ENCODE peak calls at places on chromosomes 6 and 20, in six cellular contexts. W, O, C, G, Z and E are unnamed samples. For H3K4me1, the result is how much of the 10 kb centered on the place peaks cover.

GRCh38 chr20:34771680-34772081 is 53.8 kb downstream of the NCOA6 start:
- DNase-seq in W (no peak), O (no peak), C (no peak), G (no peak), Z (no peak), E (no peak)

GRCh38 chr6:125310994-125311649 is 9.4 kb upstream of the HDDC2 start:
- DNase-seq in W (peak), O (no peak), C (no peak), G (peak), Z (no peak), E (peak)

GRCh38 chr6:111087871-111088667 is 766 bp downstream of the SLC16A10 start:
- DNase-seq in W (peak), O (peak), C (no peak), G (no peak), Z (peak), E (peak)

GRCh38 chr20:4513720-4514119 is 208.0 kb upstream of the PRND start:
- DNase-seq in W (peak), O (no peak), C (no peak), G (peak), Z (no peak), E (no peak)

GRCh38 chr6:40685771-40686170 is 98.6 kb upstream of the LRFN2 start:
- DNase-seq in W (no peak), O (peak), C (no peak), G (no peak), Z (no peak), E (no peak)

GRCh38 chr20:50844430-50845100 is 49.7 kb downstream of the BCAS4 start:
- DNase-seq in W (peak), O (no peak), C (no peak), G (peak), Z (peak), E (no peak)

GRCh38 chr20:22452442-22453011 is 131.8 kb downstream of the FOXA2 start:
- DNase-seq in W (no peak), O (no peak), C (no peak), G (no peak), Z (no peak), E (no peak)

GRCh38 chr6:69086689-69087088 is 451.6 kb downstream of the ADGRB3 start:
- DNase-seq in W (no peak), O (no peak), C (no peak), G (no peak), Z (no peak), E (no peak)

GRCh38 chr6:87653074-87653962 is 48.7 kb downstream of the AKIRIN2 start:
- DNase-seq in W (no peak), O (no peak), C (no peak), G (no peak), Z (no peak), E (peak)

GRCh38 chr20:32037929-32038328 is 14.1 kb upstream of the HCK start:
- DNase-seq in W (no peak), O (no peak), C (no peak), G (peak), Z (no peak), E (no peak)

GRCh38 chr6:121135425-121135824 is 198.9 kb downstream of the TBC1D32 start:
- DNase-seq in W (no peak), O (no peak), C (no peak), G (no peak), Z (no peak), E (no peak)

GRCh38 chr6:94600648-94601047 is 976.7 kb upstream of the MANEA start:
- DNase-seq in W (no peak), O (no peak), C (no peak), G (no peak), Z (no peak), E (no peak)

GRCh38 chr6:72825265-72825918 is 203.5 kb downstream of the KCNQ5 start:
- DNase-seq in W (peak), O (no peak), C (no peak), G (peak), Z (no peak), E (no peak)

GRCh38 chr6:12162203-12162602 is 128.0 kb upstream of the EDN1 start:
- DNase-seq in W (no peak), O (no peak), C (no peak), G (no peak), Z (no peak), E (no peak)

GRCh38 chr6:19906161-19906560 is 69.0 kb downstream of the ID4 start:
- DNase-seq in W (no peak), O (no peak), C (no peak), G (no peak), Z (no peak), E (no peak)

GRCh38 chr6:69696273-69696672 is 100.5 kb downstream of the LMBRD1 start:
- DNase-seq in W (no peak), O (no peak), C (no peak), G (no peak), Z (no peak), E (no peak)

GRCh38 chr6:40419377-40419776 is 167.8 kb downstream of the LRFN2 start:
- DNase-seq in W (no peak), O (no peak), C (no peak), G (peak), Z (no peak), E (no peak)

GRCh38 chr6:84867521-84867920 is 103.1 kb upstream of the TBX18 start:
- DNase-seq in W (no peak), O (no peak), C (no peak), G (peak), Z (no peak), E (no peak)

GRCh38 chr6:88561974-88562736 is 396.0 kb upstream of the CNR1 start:
- DNase-seq in W (no peak), O (no peak), C (no peak), G (no peak), Z (no peak), E (no peak)

GRCh38 chr6:44041461-44042260 is 85.6 kb downstream of the MRPL14 start:
- DNase-seq in W (peak), O (peak), C (peak), G (peak), Z (no peak), E (no peak)

GRCh38 chr20:34271961-34272360 is 30.7 kb downstream of the ASIP start:
- DNase-seq in W (no peak), O (no peak), C (no peak), G (no peak), Z (no peak), E (no peak)

GRCh38 chr6:168374541-168375071 is 55.0 kb upstream of the DACT2 start:
- DNase-seq in W (no peak), O (no peak), C (peak), G (no peak), Z (no peak), E (no peak)

GRCh38 chr6:133892444-133893323 is 3.8 kb downstream of the TCF21 start:
- DNase-seq in W (no peak), O (no peak), C (no peak), G (no peak), Z (no peak), E (no peak)

GRCh38 chr6:156953478-156954146 is 176.4 kb downstream of the ARID1B start:
- DNase-seq in W (peak), O (no peak), C (no peak), G (peak), Z (peak), E (peak)

GRCh38 chr20:45783656-45784294 is 7.9 kb downstream of the WFDC3 start:
- DNase-seq in W (no peak), O (peak), C (peak), G (no peak), Z (no peak), E (no peak)

GRCh38 chr6:142746524-142746923 is 198.5 kb downstream of the HIVEP2 start:
- DNase-seq in W (peak), O (no peak), C (no peak), G (peak), Z (peak), E (peak)

GRCh38 chr20:43752561-43753301 is 25.9 kb upstream of the GTSF1L start:
- DNase-seq in W (no peak), O (peak), C (no peak), G (no peak), Z (peak), E (no peak)

GRCh38 chr6:143634486-143634885 is 43.3 kb upstream of the PHACTR2 start:
- DNase-seq in W (no peak), O (no peak), C (no peak), G (no peak), Z (no peak), E (no peak)

GRCh38 chr6:160428818-160429744 is 80.9 kb downstream of the SLC22A3 start:
- DNase-seq in W (no peak), O (no peak), C (no peak), G (no peak), Z (no peak), E (no peak)
- H3K4me1 ChIP-seq in W (under half), O (under half), C (half or more), G (under half), Z (under half), E (under half)

GRCh38 chr20:48812600-48813445 is 15.0 kb downstream of the PREX1 start:
- DNase-seq in W (no peak), O (no peak), C (no peak), G (no peak), Z (no peak), E (no peak)

GRCh38 chr20:48814633-48815032 is 13.2 kb downstream of the PREX1 start:
- DNase-seq in W (no peak), O (no peak), C (no peak), G (no peak), Z (no peak), E (no peak)

GRCh38 chr20:48813446-48813747 is 14.4 kb downstream of the PREX1 start:
- DNase-seq in W (peak), O (no peak), C (no peak), G (no peak), Z (no peak), E (no peak)

GRCh38 chr20:48815537-48815936 is 12.3 kb downstream of the PREX1 start:
- DNase-seq in W (no peak), O (no peak), C (no peak), G (no peak), Z (no peak), E (no peak)

DNA sequence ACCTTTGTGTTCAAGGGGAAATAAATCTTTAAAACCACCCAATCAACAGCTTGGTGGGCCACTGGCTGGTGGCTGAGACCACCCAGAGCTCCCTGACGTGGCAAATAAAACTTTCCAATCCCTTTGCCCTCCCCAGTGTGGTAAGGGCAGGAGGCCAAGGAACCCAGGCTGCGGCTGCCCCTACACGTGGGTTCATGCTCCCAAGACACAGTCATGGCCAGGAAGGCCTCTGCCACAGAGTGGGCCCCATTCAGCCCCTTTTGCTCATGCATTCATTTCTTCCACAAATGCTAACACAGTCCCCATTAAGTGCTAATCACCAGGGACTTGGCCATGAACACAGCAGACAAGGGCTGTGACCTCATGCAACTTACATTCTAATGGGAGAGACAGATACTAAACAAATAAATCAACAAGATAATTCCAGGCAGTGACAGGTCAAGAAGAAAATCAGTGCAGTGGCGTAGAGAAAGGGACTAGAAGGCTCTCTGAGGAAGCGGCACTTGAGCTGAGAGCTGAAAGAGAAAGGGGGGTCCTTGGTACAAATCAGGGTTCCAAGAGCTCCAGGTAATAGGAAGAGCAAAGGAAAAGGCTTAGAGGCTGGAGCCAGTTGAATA is 13.8 kb downstream of the PREX1 start:
- DNase-seq in W (no peak), O (no peak), C (no peak), G (no peak), Z (no peak), E (no peak)
- H3K4me1 ChIP-seq in W (under half), O (under half), C (under half), G (under half), Z (half or more), E (under half)

GRCh38 chr6:107613980-107614379 is 124.1 kb downstream of the SOBP start:
- DNase-seq in W (no peak), O (no peak), C (no peak), G (no peak), Z (no peak), E (no peak)
- H3K4me1 ChIP-seq in W (under half), O (under half), C (under half), G (under half), Z (under half), E (under half)

DNA sequence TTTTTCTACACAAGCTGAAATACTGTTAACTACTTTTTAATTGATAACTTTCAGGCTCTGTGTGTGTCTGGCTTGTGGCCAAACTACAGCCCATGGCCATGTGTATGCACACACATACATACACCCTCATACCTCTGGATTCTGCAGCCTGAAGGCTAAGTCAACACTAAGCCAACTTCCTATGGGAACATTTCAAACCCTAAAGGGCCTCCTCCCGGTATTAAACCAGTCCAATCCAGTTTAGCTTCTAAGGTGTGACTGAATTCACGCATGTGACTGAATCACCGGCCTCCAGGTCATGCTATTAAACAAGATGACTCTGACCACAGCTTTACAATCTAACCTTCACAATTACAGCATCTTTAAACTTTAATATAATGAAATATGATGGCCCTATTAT is 20.7 kb upstream of the DST start:
- DNase-seq in W (no peak), O (peak), C (no peak), G (peak), Z (no peak), E (no peak)
- H3K4me1 ChIP-seq in W (under half), O (under half), C (half or more), G (half or more), Z (under half), E (under half)

DNA sequence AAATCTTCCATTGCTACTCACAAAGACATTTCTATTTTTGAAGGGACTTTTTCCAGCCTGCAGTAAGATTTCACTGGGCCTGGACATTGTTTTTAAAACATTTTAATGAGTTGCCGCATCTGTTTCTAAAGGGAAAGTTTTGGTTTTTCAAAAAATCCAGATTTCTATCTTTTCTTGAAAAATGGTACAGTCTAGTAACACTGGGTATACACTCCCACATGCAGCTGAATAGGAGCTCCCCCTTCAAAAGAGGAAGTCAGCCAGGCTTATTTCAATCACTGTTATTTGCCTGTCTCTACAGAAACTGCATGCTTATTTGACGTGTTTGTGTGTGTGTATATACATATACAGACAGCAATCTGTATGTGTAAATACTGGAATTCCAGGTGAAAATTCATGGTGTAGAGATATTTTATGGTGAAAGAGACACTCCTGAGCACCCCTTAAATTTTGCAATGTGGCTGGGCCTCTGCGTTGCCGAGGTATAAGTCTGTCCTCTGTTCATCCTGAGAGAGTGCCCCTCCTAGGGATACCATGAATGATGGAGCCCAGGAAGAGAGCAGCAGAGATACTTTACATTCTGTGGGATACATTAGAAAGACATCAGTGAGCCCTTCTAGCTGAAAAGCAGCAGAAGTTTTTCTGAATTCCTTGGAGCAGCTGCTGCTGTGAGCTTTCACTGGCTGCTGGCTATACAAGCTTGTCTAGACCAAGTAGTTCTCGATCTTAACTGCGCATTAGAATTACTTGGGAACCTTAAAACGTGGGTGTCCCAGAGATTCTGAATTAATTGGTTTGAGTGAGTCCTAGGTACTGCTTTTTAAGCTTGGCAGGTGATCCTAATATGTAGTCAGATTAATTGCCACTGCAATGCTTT is 12.0 kb upstream of the ABRACL start:
- DNase-seq in W (no peak), O (no peak), C (no peak), G (no peak), Z (no peak), E (no peak)
- H3K4me1 ChIP-seq in W (under half), O (under half), C (under half), G (under half), Z (under half), E (under half)

DNA sequence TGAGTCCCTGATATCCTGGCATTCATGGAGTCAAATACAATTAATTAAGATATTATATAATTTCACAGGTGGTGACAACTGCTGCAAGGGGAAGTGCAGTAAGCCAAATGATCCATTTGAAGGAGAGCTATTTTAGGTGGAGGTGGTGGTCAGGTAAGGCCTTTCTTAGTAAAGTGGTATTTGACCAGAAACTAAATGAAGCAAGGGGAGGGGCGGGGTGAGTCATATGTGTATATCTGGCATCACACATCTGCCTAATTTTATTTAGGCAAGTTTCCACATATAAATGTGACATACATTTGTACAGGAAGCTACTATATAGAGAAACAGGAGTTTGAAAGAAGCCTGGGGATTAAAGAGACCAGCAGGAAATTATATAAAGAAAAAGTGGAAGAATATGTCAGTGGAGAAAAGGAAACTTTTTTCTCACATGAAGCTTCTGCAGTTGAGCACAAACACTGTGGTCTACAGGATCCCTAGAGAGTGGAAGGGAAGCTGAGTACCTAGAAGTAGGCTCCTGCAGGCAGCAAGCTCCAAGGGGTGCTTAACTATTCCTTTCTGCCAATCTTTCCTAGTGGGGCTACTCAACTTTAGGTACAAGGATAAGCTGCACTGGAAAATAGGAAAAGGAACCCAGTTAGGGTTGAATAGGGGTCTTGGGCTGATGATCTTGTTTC is 99.6 kb downstream of the OGFRL1 start:
- DNase-seq in W (no peak), O (no peak), C (no peak), G (no peak), Z (no peak), E (no peak)
- H3K4me1 ChIP-seq in W (half or more), O (under half), C (half or more), G (half or more), Z (under half), E (under half)

GRCh38 chr20:47311967-47312681 is 44.4 kb downstream of the ZMYND8 start:
- DNase-seq in W (no peak), O (no peak), C (peak), G (no peak), Z (no peak), E (no peak)
- H3K4me1 ChIP-seq in W (under half), O (under half), C (half or more), G (under half), Z (under half), E (under half)

GRCh38 chr20:36778831-36779655 is 5.5 kb upstream of the DSN1 start:
- DNase-seq in W (no peak), O (no peak), C (no peak), G (no peak), Z (no peak), E (no peak)
- H3K4me1 ChIP-seq in W (under half), O (under half), C (under half), G (under half), Z (under half), E (under half)

GRCh38 chr6:122996797-122997520 is 924 bp downstream of the CLVS2 start:
- DNase-seq in W (no peak), O (no peak), C (no peak), G (no peak), Z (no peak), E (no peak)
- H3K4me1 ChIP-seq in W (under half), O (under half), C (under half), G (under half), Z (under half), E (under half)